ENCODE peak calls at places on chromosomes 7 and 10, in eight cellular contexts. Q, B, O, P, E, F, A and W are unnamed samples.

GRCh38 chr7:110809832-110810231 is 281.1 kb upstream of the LRRN3 start:
- DNase-seq in A (no peak), F (no peak), P (no peak), O (no peak), Q (no peak), B (no peak), E (no peak), W (no peak)

GRCh38 chr10:30857803-30858202 is 173.9 kb downstream of the ZNF438 start:
- DNase-seq in E (no peak), F (peak; percentile 32), Q (no peak), P (no peak), A (no peak), B (no peak), O (no peak), W (no peak)

GRCh38 chr10:18400201-18400910 is 251.0 kb downstream of the NSUN6 start:
- DNase-seq in E (peak; percentile 74), P (no peak), O (peak; percentile 6), A (no peak), F (no peak), B (peak; percentile 11), Q (peak; percentile 9), W (peak; percentile 15)

GRCh38 chr10:110006358-110007170 is 1.2 kb upstream of the ADD3 start:
- DNase-seq in Q (no peak), O (no peak), E (no peak), A (peak; percentile 49), B (no peak), F (peak; percentile 30), P (peak; percentile 79), W (no peak)

GRCh38 chr7:80060218-80060806 is 74.3 kb upstream of the GNAI1 start:
- DNase-seq in O (no peak), F (no peak), E (no peak), A (peak; percentile 84), P (peak; percentile 66), Q (no peak), B (no peak), W (peak; percentile 73)

GRCh38 chr7:116443646-116444045 is 55.9 kb upstream of the CAV2 start:
- DNase-seq in B (no peak), A (no peak), Q (no peak), E (no peak), F (no peak), O (no peak), P (no peak), W (no peak)

GRCh38 chr10:28912017-28912783 is 234.9 kb downstream of the BAMBI start:
- DNase-seq in E (no peak), A (no peak), Q (no peak), P (no peak), O (no peak), F (no peak), B (no peak), W (no peak)

GRCh38 chr10:74300651-74301050 is 149.6 kb downstream of the ADK start:
- DNase-seq in F (no peak), E (no peak), B (no peak), Q (no peak), A (no peak), P (no peak), O (no peak), W (no peak)